ENCODE peak calls at places on chromosomes 11 and 22, in four cellular contexts. A, R, Y and H are unnamed samples. For H3K9me3, the result is how much of the 10 kb centered on the place peaks cover.

GRCh38 chr11:111635706-111636045 is 33.4 kb downstream of the SIK2 start:
- DNase-seq in A (peak), R (no peak), Y (peak), H (peak)

GRCh38 chr11:57314221-57314973 is 10.4 kb downstream of the TNKS1BP1 start:
- DNase-seq in A (no peak), R (no peak), Y (no peak), H (peak)

GRCh38 chr11:45650166-45651095 is 15.0 kb downstream of the CHST1 start:
- DNase-seq in A (no peak), R (no peak), Y (no peak), H (peak)

GRCh38 chr11:65454311-65454695 is 31.7 kb downstream of the NEAT1 start:
- DNase-seq in A (peak), R (no peak), Y (peak), H (peak)

GRCh38 chr11:103537904-103538502 is 428.8 kb downstream of the DYNC2H1 start:
- DNase-seq in A (peak), R (no peak), Y (no peak), H (no peak)

GRCh38 chr22:41951898-41952474 is at the start of gene SMIM45:
- DNase-seq in A (no peak), R (no peak), Y (no peak), H (no peak)

GRCh38 chr11:4839851-4840549 is 9.0 kb downstream of the OR51S1 start:
- DNase-seq in A (no peak), R (no peak), Y (no peak), H (no peak)

GRCh38 chr22:43835736-43836135 is 23.6 kb upstream of the EFCAB6 start:
- DNase-seq in A (no peak), R (no peak), Y (no peak), H (no peak)

GRCh38 chr11:47992959-47993820 is 12.8 kb downstream of the PTPRJ start:
- DNase-seq in A (peak), R (no peak), Y (peak), H (no peak)

GRCh38 chr11:32069361-32070058 is 21.4 kb upstream of the RCN1 start:
- DNase-seq in A (no peak), R (no peak), Y (no peak), H (no peak)

GRCh38 chr11:117872962-117873827 is 3.3 kb downstream of the FXYD6 start:
- DNase-seq in A (no peak), R (no peak), Y (no peak), H (no peak)

GRCh38 chr11:21561589-21561988 is 631.3 kb upstream of the ANO5 start:
- DNase-seq in A (no peak), R (no peak), Y (peak), H (no peak)

GRCh38 chr11:125086633-125087296 is 23.7 kb downstream of the SLC37A2 start:
- DNase-seq in A (no peak), R (no peak), Y (no peak), H (peak)

GRCh38 chr11:33835143-33835878 is 56.6 kb downstream of the LMO2 start:
- DNase-seq in A (peak), R (no peak), Y (peak), H (no peak)

GRCh38 chr11:43542734-43543133 is 137.8 kb upstream of the HSD17B12 start:
- DNase-seq in A (no peak), R (no peak), Y (no peak), H (no peak)

GRCh38 chr11:126062679-126063509 is at the start of gene CDON:
- DNase-seq in A (peak), R (peak), Y (peak), H (peak)

GRCh38 chr22:23882370-23882769 is 11.8 kb upstream of the MIF start:
- DNase-seq in A (no peak), R (no peak), Y (no peak), H (no peak)

GRCh38 chr22:23888615-23889401 is 5.4 kb upstream of the MIF start:
- DNase-seq in A (peak), R (no peak), Y (no peak), H (no peak)

GRCh38 chr22:23889620-23890019 is 4.6 kb upstream of the MIF start:
- DNase-seq in A (no peak), R (no peak), Y (no peak), H (no peak)

GRCh38 chr22:23883658-23884057 is 10.5 kb upstream of the MIF start:
- DNase-seq in A (no peak), R (no peak), Y (no peak), H (no peak)

DNA sequence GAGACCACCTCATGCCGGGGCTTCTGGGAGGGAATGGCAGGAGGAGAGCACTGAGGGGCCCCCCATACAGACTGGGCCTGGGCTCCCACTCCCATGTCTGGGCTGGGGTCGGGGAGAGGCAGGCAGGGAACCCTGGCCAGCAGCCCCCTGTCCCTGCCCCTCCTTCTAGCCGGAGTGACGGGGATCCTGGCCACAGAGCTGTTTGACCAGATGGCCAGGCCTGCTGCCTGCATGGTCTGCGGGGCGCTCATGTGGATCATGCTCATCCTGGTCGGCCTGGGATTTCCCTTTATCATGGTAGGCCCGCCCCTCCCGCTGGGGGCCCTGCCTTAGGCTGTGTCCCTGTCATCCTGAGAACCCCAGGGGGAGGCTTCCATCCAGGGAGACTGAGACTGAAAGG is 10.1 kb upstream of the MIF start:
- DNase-seq in A (no peak), R (no peak), Y (no peak), H (no peak)
- H3K27ac ChIP-seq in A (no peak), R (no peak), Y (no peak), H (no peak)

DNA sequence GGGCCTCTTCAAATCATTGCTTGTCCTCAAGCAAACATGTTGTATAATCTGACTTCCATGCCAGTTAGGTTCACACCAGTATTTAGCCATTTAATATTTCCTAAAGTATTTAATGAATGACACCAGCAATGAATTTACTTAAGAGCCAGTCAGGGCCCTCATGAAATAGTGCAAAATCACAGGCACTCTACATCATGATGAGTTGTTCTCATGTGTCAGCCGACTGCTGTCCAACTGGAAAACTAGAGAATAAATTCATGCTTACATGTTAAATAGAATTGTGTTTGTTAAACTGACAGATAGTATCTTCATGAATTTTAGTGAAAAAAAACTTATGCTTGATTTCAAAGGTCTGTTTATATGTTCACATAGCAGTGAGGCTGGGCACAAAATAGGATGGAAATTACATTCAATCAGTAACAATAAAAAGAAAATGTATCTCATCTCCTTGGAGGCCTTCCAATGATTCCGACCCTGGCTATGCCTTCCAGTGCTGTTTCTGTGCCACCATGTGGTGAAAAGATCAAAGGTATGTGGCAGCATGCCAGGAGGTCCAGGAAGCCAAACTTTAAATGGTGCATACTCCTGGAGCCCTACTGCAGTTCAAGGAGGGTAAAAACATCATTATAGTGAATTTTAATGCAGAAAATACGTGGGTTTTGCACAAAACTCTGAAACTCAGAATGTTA is 45.2 kb downstream of the CTSC start:
- DNase-seq in A (peak), R (peak), Y (no peak), H (no peak)
- H3K4me3 ChIP-seq in A (no peak), R (no peak), Y (no peak), H (no peak)

GRCh38 chr11:7367803-7368202 is 116.1 kb downstream of the SYT9 start:
- DNase-seq in A (no peak), R (no peak), Y (no peak), H (no peak)
- H3K9me3 ChIP-seq in A (under half), R (under half), Y (under half), H (under half)

GRCh38 chr11:26580929-26581328 is 8.9 kb upstream of the MUC15 start:
- DNase-seq in A (no peak), R (no peak), Y (peak), H (no peak)

GRCh38 chr11:26583550-26583949 is 11.5 kb upstream of the MUC15 start:
- DNase-seq in A (no peak), R (no peak), Y (no peak), H (no peak)

GRCh38 chr11:26587073-26587472 is 15.0 kb upstream of the MUC15 start:
- DNase-seq in A (no peak), R (no peak), Y (no peak), H (no peak)

GRCh38 chr11:26579683-26580082 is 7.6 kb upstream of the MUC15 start:
- DNase-seq in A (no peak), R (no peak), Y (no peak), H (no peak)

GRCh38 chr11:26584818-26585217 is 12.8 kb upstream of the MUC15 start:
- DNase-seq in A (no peak), R (no peak), Y (no peak), H (no peak)
- H3K27ac ChIP-seq in A (no peak), R (no peak), Y (no peak), H (no peak)

GRCh38 chr11:61586792-61587430 is 6.0 kb upstream of the SYT7 start:
- DNase-seq in A (no peak), R (no peak), Y (no peak), H (no peak)
- H3K4me3 ChIP-seq in A (no peak), R (peak), Y (no peak), H (peak)

DNA sequence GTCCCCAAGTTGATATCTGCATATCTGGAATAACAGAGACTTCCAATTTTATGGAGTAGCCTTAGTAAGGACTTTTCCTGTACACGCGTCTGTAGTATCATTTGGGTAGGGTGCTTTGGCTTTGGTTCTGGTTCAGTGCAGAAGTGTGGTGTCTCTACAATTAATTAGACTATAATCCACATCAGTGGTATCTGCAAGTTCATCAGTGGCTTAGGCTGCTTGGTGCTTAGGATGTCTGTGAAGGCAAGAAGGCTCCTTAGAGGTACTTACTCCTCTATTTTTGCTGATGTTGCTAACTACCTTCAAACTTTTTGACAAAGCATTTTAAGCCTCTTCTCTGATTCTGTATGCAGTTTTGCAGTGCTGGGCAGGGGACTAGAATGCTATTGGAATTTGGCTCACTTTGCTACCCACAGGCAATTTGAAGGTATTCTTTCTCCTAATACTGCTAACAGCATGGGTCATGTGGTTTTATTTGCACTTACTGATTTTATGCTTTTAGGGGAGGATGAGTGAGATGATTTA is 49.4 kb downstream of the KCNQ1OT1 start:
- DNase-seq in A (no peak), R (no peak), Y (no peak), H (no peak)
- H3K9me3 ChIP-seq in A (half or more), R (under half), Y (under half), H (under half)

DNA sequence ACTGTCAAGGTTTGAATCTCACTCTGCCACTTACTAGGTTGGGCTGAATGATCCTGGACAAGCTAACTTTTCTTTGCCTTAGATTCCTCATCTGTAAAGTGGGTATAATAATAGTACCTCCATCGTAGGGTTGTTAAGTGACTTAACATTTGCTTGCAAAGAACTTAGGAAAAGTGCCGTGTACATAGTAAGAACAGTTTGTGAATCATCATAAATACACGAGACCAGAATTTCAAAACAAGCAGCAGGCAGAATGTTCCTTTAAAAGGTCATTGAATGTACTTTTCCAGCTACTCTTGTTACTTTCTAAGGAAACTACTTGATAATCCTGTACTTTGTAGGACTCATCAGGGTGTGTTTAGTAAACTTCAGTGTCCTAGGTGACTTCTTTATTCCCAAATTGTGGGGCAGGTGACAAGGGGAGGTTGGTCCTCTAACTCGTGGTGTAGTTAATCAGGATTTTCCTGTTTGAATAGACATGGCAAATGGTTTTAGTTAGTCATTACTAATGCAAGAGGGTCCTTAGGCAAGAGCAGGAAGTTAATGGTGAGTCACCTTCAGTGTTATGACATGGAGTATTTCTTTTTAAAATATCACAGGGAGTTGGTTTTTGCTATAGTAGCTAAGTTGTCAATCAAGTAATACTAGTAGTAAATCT is 67.9 kb downstream of the YAP1 start:
- DNase-seq in A (peak), R (no peak), Y (peak), H (no peak)
- H3K27ac ChIP-seq in A (peak), R (peak), Y (peak), H (peak)

GRCh38 chr11:87726511-87726910 is 448.7 kb downstream of the RAB38 start:
- DNase-seq in A (no peak), R (no peak), Y (peak), H (no peak)
- H3K4me3 ChIP-seq in A (no peak), R (no peak), Y (no peak), H (no peak)